ENCODE peak calls at places on chromosomes 16 and 17, in five cellular contexts. One of them, this sample, is unnamed.
A peak's percentile ranks its signal among the peaks of the same experiment; 100 is the strongest.

GRCh38 chr17:55162556-55162946 is 102.2 kb upstream of the HLF start:
- DNase-seq in CD8-positive, alpha-beta T cell: no peak
- DNase-seq in renal cortical epithelial cell: no peak
- DNase-seq in HAP-1: no peak
- DNase-seq in HFF-Myc: no peak
- DNase-seq in this sample: no peak

GRCh38 chr17:44688675-44689491 is 693 bp downstream of the CCDC43 start:
- DNase-seq in CD8-positive, alpha-beta T cell: no peak
- DNase-seq in renal cortical epithelial cell: peak; percentile 18
- DNase-seq in HAP-1: no peak
- DNase-seq in HFF-Myc: no peak
- DNase-seq in this sample: no peak

GRCh38 chr16:10964891-10965326 is 20.5 kb downstream of the CLEC16A start:
- DNase-seq in CD8-positive, alpha-beta T cell: peak; percentile 62
- DNase-seq in renal cortical epithelial cell: no peak
- DNase-seq in HAP-1: no peak
- DNase-seq in HFF-Myc: no peak
- DNase-seq in this sample: no peak

GRCh38 chr16:67428146-67428731 is 2.7 kb upstream of the HSD11B2 start:
- DNase-seq in CD8-positive, alpha-beta T cell: peak; percentile 56
- DNase-seq in renal cortical epithelial cell: peak; percentile 56
- DNase-seq in HAP-1: peak; percentile 89
- DNase-seq in HFF-Myc: no peak
- DNase-seq in this sample: peak; percentile 31

GRCh38 chr16:50448522-50448921 is 79.7 kb upstream of the BRD7 start:
- DNase-seq in CD8-positive, alpha-beta T cell: no peak
- DNase-seq in renal cortical epithelial cell: no peak
- DNase-seq in HAP-1: no peak
- DNase-seq in HFF-Myc: no peak
- DNase-seq in this sample: no peak

GRCh38 chr16:30660424-30661251 is 2.4 kb downstream of the FBRS start:
- DNase-seq in CD8-positive, alpha-beta T cell: peak; percentile 91
- DNase-seq in renal cortical epithelial cell: peak; percentile 52
- DNase-seq in HAP-1: no peak
- DNase-seq in HFF-Myc: no peak
- DNase-seq in this sample: peak; percentile 62

GRCh38 chr17:12637015-12637414 is 28.7 kb upstream of the MYOCD start:
- DNase-seq in CD8-positive, alpha-beta T cell: no peak
- DNase-seq in renal cortical epithelial cell: peak; percentile 84
- DNase-seq in HAP-1: no peak
- DNase-seq in HFF-Myc: peak; percentile 75
- DNase-seq in this sample: no peak

GRCh38 chr17:75516619-75517276 is 420 bp downstream of the TSEN54 start:
- DNase-seq in CD8-positive, alpha-beta T cell: peak; percentile 35
- DNase-seq in renal cortical epithelial cell: no peak
- DNase-seq in HAP-1: peak; percentile 37
- DNase-seq in HFF-Myc: no peak
- DNase-seq in this sample: peak; percentile 41

GRCh38 chr17:81928497-81929252 is 1.1 kb upstream of the MAFG start:
- DNase-seq in CD8-positive, alpha-beta T cell: no peak
- DNase-seq in renal cortical epithelial cell: no peak
- DNase-seq in HAP-1: no peak
- DNase-seq in HFF-Myc: no peak
- DNase-seq in this sample: no peak

GRCh38 chr17:7218774-7219173 is 862 bp downstream of the DLG4 start:
- DNase-seq in CD8-positive, alpha-beta T cell: no peak
- DNase-seq in renal cortical epithelial cell: no peak
- DNase-seq in HAP-1: no peak
- DNase-seq in HFF-Myc: no peak
- DNase-seq in this sample: no peak

GRCh38 chr17:5254903-5255521 is 20.4 kb upstream of the SCIMP start:
- DNase-seq in CD8-positive, alpha-beta T cell: no peak
- DNase-seq in renal cortical epithelial cell: no peak
- DNase-seq in HAP-1: no peak
- DNase-seq in HFF-Myc: no peak
- DNase-seq in this sample: no peak

GRCh38 chr17:32350662-32351418 is 883 bp downstream of the ZNF207 start:
- DNase-seq in CD8-positive, alpha-beta T cell: peak; percentile 63
- DNase-seq in renal cortical epithelial cell: peak; percentile 60
- DNase-seq in HAP-1: peak; percentile 53
- DNase-seq in HFF-Myc: no peak
- DNase-seq in this sample: peak; percentile 62

GRCh38 chr16:85518398-85519049 is 94.6 kb upstream of the GSE1 start:
- DNase-seq in CD8-positive, alpha-beta T cell: peak; percentile 42
- DNase-seq in renal cortical epithelial cell: no peak
- DNase-seq in HAP-1: no peak
- DNase-seq in HFF-Myc: no peak
- DNase-seq in this sample: peak; percentile 73

GRCh38 chr17:67718325-67718941 is 697 bp downstream of the NOL11 start:
- DNase-seq in CD8-positive, alpha-beta T cell: no peak
- DNase-seq in renal cortical epithelial cell: peak; percentile 42
- DNase-seq in HAP-1: peak; percentile 56
- DNase-seq in HFF-Myc: no peak
- DNase-seq in this sample: peak; percentile 51

GRCh38 chr16:9053006-9053601 is 38.3 kb upstream of the HAPSTR1 start:
- DNase-seq in CD8-positive, alpha-beta T cell: no peak
- DNase-seq in renal cortical epithelial cell: peak; percentile 75
- DNase-seq in HAP-1: peak; percentile 94
- DNase-seq in HFF-Myc: no peak
- DNase-seq in this sample: no peak

GRCh38 chr17:57486416-57486815 is 230.1 kb downstream of the MSI2 start:
- DNase-seq in CD8-positive, alpha-beta T cell: no peak
- DNase-seq in renal cortical epithelial cell: no peak
- DNase-seq in HAP-1: no peak
- DNase-seq in HFF-Myc: no peak
- DNase-seq in this sample: no peak

GRCh38 chr17:32627233-32628008 is 140.6 kb downstream of the CDK5R1 start:
- DNase-seq in CD8-positive, alpha-beta T cell: peak; percentile 22
- DNase-seq in renal cortical epithelial cell: peak; percentile 2
- DNase-seq in HAP-1: peak; percentile 51
- DNase-seq in HFF-Myc: no peak
- DNase-seq in this sample: no peak

This sample was measured in immature natural killer cell.